ENCODE peak calls at places on chromosomes 13 and 19, in five cellular contexts. U is GM04503; W is adipocyte; B is stimulated activated CD4-positive, alpha-beta T cell treated with anti-CD3 and anti-CD28 coated beads, Interleukin-2, amount 100 ng/mL, for 48 hours; G is NCI-H1105. Y is an unnamed sample.

GRCh38 chr19:48341515-48342413 is 16.4 kb downstream of the EMP3 start:
- DNase-seq in U (no peak), W (no peak), B (no peak), G (no peak), Y (no peak)

GRCh38 chr19:41866284-41866683 is 6.2 kb downstream of the RPS19 start:
- DNase-seq in U (no peak), W (no peak), B (no peak), G (no peak), Y (no peak)

GRCh38 chr19:15216363-15216762 is 15.6 kb upstream of the NOTCH3 start:
- DNase-seq in U (no peak), W (no peak), B (no peak), G (no peak), Y (peak; percentile 78)

GRCh38 chr13:74683411-74683810 is 549.2 kb upstream of the KLF12 start:
- DNase-seq in U (no peak), W (no peak), B (no peak), G (no peak), Y (no peak)

GRCh38 chr19:19460761-19461265 is 54.5 kb downstream of the TSSK6 start:
- DNase-seq in U (no peak), W (no peak), B (peak; percentile 42), G (no peak), Y (no peak)

GRCh38 chr19:47446534-47447469 is 24.9 kb downstream of the SLC8A2 start:
- DNase-seq in U (no peak), W (no peak), B (no peak), G (peak; percentile 60), Y (peak; percentile 57)

GRCh38 chr19:49297403-49297802 is 27.6 kb downstream of the SLC6A16 start:
- DNase-seq in U (no peak), W (peak; percentile 27), B (no peak), G (no peak), Y (no peak)

GRCh38 chr13:30072818-30073186 is 222.4 kb upstream of the UBL3 start:
- DNase-seq in U (no peak), W (no peak), B (no peak), G (no peak), Y (no peak)

GRCh38 chr13:29664591-29664990 is 69.1 kb upstream of the SLC7A1 start:
- DNase-seq in U (no peak), W (no peak), B (no peak), G (no peak), Y (no peak)

GRCh38 chr13:110536006-110536693 is 25.4 kb downstream of the RAB20 start:
- DNase-seq in U (no peak), W (no peak), B (no peak), G (no peak), Y (no peak)

GRCh38 chr19:19546751-19547162 is 8.7 kb downstream of the CILP2 start:
- DNase-seq in U (no peak), W (peak; percentile 46), B (no peak), G (no peak), Y (no peak)